ENCODE peak calls at places on chromosomes 13 and 19, in ten cellular contexts. Q is DMS 273 treated with DMSO at 0.1 percent for 48 hours; H is stimulated activated CD4-positive, alpha-beta T cell treated with anti-CD3 and anti-CD28 coated beads, Interleukin-1b, Interleukin-23, amount 100 ng/mL, for 24 hours; J is nephron progenitor cell; X is left ventricle myocardium superior; G is stomach; C is thoracic aorta; D is stimulated activated CD8-positive, alpha-beta memory T cell treated with anti-CD3 and anti-CD28 coated beads, Interleukin-7, amount 100 ng/mL, for 1 hour; I is activated CD4-positive, alpha-beta T cell treated with anti-CD3 and anti-CD28 coated beads for 36 hours; K is GM03348. A is an unnamed sample.

GRCh38 chr19:52658595-52658994 is 20.4 kb upstream of the ZNF83 start:
- DNase-seq in H (no peak), C (no peak), K (no peak), I (no peak), J (no peak), G (no peak), D (no peak), X (no peak), Q (no peak), A (no peak)

GRCh38 chr13:85236431-85236830 is 562.8 kb downstream of the SLITRK6 start:
- DNase-seq in G (no peak), K (no peak), I (no peak), X (no peak), J (no peak), D (no peak), H (no peak), Q (no peak), C (no peak), A (peak; percentile 10)

GRCh38 chr19:49468199-49468598 is 5.8 kb upstream of the FLT3LG start:
- DNase-seq in G (no peak), J (no peak), C (no peak), D (no peak), Q (no peak), K (no peak), X (no peak), H (no peak), I (no peak), A (no peak)

GRCh38 chr19:35000647-35001501 is 751 bp downstream of the GRAMD1A start:
- DNase-seq in C (no peak), X (peak; percentile 60), D (no peak), K (peak; percentile 73), J (peak; percentile 38), G (no peak), I (peak; percentile 78), H (no peak), Q (no peak), A (peak; percentile 28)

GRCh38 chr19:54254195-54254906 is 2.7 kb downstream of the LILRB5 start:
- DNase-seq in G (no peak), H (no peak), I (no peak), D (no peak), K (peak; percentile 8), C (no peak), Q (no peak), X (no peak), J (no peak), A (no peak)

GRCh38 chr19:41264581-41265375 is 606 bp downstream of the HNRNPUL1 start:
- DNase-seq in K (peak; percentile 66), J (peak; percentile 57), D (peak; percentile 17), C (no peak), G (peak; percentile 43), I (peak; percentile 79), Q (no peak), X (peak; percentile 64), H (peak; percentile 55), A (peak; percentile 46)

GRCh38 chr13:24264976-24265375 is 44.4 kb upstream of the C1QTNF9 start:
- DNase-seq in J (no peak), K (no peak), C (no peak), X (no peak), H (no peak), G (no peak), Q (no peak), D (peak; percentile 57), I (peak; percentile 92), A (no peak)

GRCh38 chr13:80050252-80050651 is 290.7 kb downstream of the SPRY2 start:
- DNase-seq in I (no peak), J (no peak), D (no peak), K (peak; percentile 24), G (no peak), C (no peak), Q (no peak), H (no peak), X (no peak), A (no peak)

GRCh38 chr19:49983645-49984229 is 22.8 kb upstream of the SIGLEC11 start:
- DNase-seq in G (peak; percentile 67), X (peak; percentile 67), Q (no peak), H (peak; percentile 86), K (peak; percentile 73), I (peak; percentile 90), D (peak; percentile 74), J (peak; percentile 79), C (peak; percentile 38), A (peak; percentile 66)

GRCh38 chr19:1073063-1073955 is 6.3 kb downstream of the ARHGAP45 start:
- DNase-seq in H (no peak), J (no peak), C (no peak), G (no peak), K (no peak), I (no peak), D (no peak), X (no peak), Q (no peak), A (no peak)

GRCh38 chr13:50129065-50129922 is 114.0 kb downstream of the KCNRG start:
- DNase-seq in C (no peak), D (no peak), Q (no peak), X (no peak), G (no peak), H (no peak), K (no peak), J (peak; percentile 44), I (peak; percentile 30), A (no peak)

GRCh38 chr13:68748038-68748437 is 1359.6 kb upstream of the ATXN8OS start:
- DNase-seq in J (no peak), C (no peak), X (no peak), G (no peak), Q (no peak), K (no peak), H (no peak), D (no peak), I (no peak), A (peak; percentile 62)

GRCh38 chr13:51559916-51560315 is 24.3 kb upstream of the WDFY2 start:
- DNase-seq in Q (no peak), C (no peak), I (no peak), H (no peak), X (no peak), D (no peak), J (no peak), K (no peak), G (no peak), A (no peak)

GRCh38 chr19:55465460-55466245 is 1.1 kb upstream of the C19orf85 start:
- DNase-seq in G (no peak), K (no peak), C (no peak), H (no peak), Q (no peak), J (no peak), D (no peak), I (no peak), X (no peak), A (no peak)

GRCh38 chr13:107210216-107211010 is 642.5 kb upstream of the ARGLU1 start:
- DNase-seq in H (no peak), Q (no peak), G (no peak), C (no peak), J (no peak), X (no peak), I (no peak), K (peak; percentile 3), D (no peak), A (no peak)

GRCh38 chr13:90197722-90198121 is 1149.8 kb upstream of the MIR17HG start:
- DNase-seq in Q (no peak), I (no peak), K (peak; percentile 13), H (no peak), X (no peak), J (no peak), C (no peak), G (no peak), D (no peak), A (no peak)